ENCODE peak calls at places on chromosome 13, in seven cellular contexts. H, E, C, J, X, I and N are unnamed samples.

GRCh38 chr13:29810145-29810742 is 40.2 kb downstream of the UBL3 start:
- DNase-seq in H (peak), E (no peak), C (no peak), J (no peak), X (no peak), I (no peak), N (no peak)

GRCh38 chr13:25689539-25689938 is 317.8 kb downstream of the ATP8A2 start:
- DNase-seq in H (no peak), E (no peak), C (no peak), J (no peak), X (no peak), I (no peak), N (no peak)

GRCh38 chr13:103639326-103639725 is 573.1 kb upstream of the SLC10A2 start:
- DNase-seq in H (no peak), E (no peak), C (no peak), J (no peak), X (no peak), I (no peak), N (no peak)

GRCh38 chr13:34886987-34887386 is 55.1 kb upstream of the NBEA start:
- DNase-seq in H (no peak), E (no peak), C (no peak), J (no peak), X (no peak), I (no peak), N (no peak)

GRCh38 chr13:24827799-24828198 is 63.8 kb downstream of the RNF17 start:
- DNase-seq in H (no peak), E (no peak), C (no peak), J (no peak), X (no peak), I (no peak), N (no peak)

GRCh38 chr13:101452519-101453485 is at the start of gene ITGBL1:
- DNase-seq in H (peak), E (no peak), C (no peak), J (no peak), X (peak), I (no peak), N (no peak)

GRCh38 chr13:34748078-34748477 is 194.0 kb upstream of the NBEA start:
- DNase-seq in H (peak), E (no peak), C (no peak), J (no peak), X (peak), I (peak), N (no peak)

GRCh38 chr13:95301947-95302386 is 716 bp upstream of the ABCC4 start:
- DNase-seq in H (no peak), E (no peak), C (no peak), J (peak), X (no peak), I (no peak), N (no peak)

GRCh38 chr13:100530645-100531044 is 57.9 kb downstream of the GGACT start:
- DNase-seq in H (peak), E (no peak), C (no peak), J (no peak), X (no peak), I (no peak), N (no peak)

GRCh38 chr13:94335786-94336357 is 143.6 kb downstream of the DCT start:
- DNase-seq in H (peak), E (no peak), C (no peak), J (no peak), X (no peak), I (no peak), N (no peak)

GRCh38 chr13:74794582-74794981 is 660.4 kb upstream of the KLF12 start:
- DNase-seq in H (peak), E (no peak), C (no peak), J (no peak), X (peak), I (no peak), N (no peak)

GRCh38 chr13:19794552-19795143 is 11.9 kb upstream of the PSPC1 start:
- DNase-seq in H (no peak), E (no peak), C (no peak), J (no peak), X (no peak), I (no peak), N (no peak)

GRCh38 chr13:109922518-109922917 is 136.1 kb upstream of the IRS2 start:
- DNase-seq in H (peak), E (no peak), C (no peak), J (no peak), X (no peak), I (no peak), N (no peak)

GRCh38 chr13:30307194-30307965 is at the start of gene KATNAL1:
- DNase-seq in H (peak), E (peak), C (peak), J (peak), X (peak), I (peak), N (peak)

GRCh38 chr13:71672527-71672926 is 194.5 kb downstream of the DACH1 start:
- DNase-seq in H (peak), E (no peak), C (no peak), J (no peak), X (no peak), I (no peak), N (no peak)

GRCh38 chr13:71677114-71677513 is 189.9 kb downstream of the DACH1 start:
- DNase-seq in H (no peak), E (no peak), C (no peak), J (no peak), X (no peak), I (no peak), N (no peak)

GRCh38 chr13:71674776-71675352 is 192.1 kb downstream of the DACH1 start:
- DNase-seq in H (no peak), E (no peak), C (no peak), J (no peak), X (no peak), I (no peak), N (no peak)
- TF ChIP-seq CTCF in H (peak), E (no peak), C (no peak), J (peak), X (peak), I (no peak), N (no peak)

DNA sequence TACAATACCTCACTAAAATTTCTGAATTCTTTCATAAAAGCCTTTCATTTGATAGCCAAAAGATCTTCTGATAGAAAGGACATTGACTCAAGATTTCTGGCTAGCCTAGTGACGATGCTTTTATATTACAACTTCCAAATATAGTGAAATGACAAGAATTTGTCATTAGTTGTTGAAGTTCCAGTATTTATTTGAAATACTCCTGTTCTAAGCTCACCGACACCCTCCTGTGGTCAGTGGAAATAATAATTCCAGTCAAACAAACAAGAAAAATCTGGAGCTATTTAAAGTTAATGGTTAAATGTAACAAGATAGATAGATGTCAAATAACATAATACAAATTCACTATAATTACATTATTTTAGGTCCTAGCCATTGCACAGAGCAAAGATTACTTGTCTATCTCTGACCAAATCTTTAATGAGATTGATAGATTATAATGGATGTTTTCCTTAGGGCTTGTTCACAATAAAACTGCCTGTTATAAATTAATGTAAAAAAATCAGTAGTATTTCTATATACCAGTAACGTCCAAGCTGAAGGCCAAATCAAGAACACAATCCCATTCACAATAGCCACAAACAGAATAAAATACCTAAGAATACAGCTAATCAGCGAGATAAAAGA is 195.5 kb downstream of the RGCC start:
- DNase-seq in H (peak), E (peak), C (peak), J (peak), X (peak), I (no peak), N (no peak)
- TF ChIP-seq CTCF in H (peak), E (peak), C (peak), J (peak), X (peak), I (peak), N (no peak)

DNA sequence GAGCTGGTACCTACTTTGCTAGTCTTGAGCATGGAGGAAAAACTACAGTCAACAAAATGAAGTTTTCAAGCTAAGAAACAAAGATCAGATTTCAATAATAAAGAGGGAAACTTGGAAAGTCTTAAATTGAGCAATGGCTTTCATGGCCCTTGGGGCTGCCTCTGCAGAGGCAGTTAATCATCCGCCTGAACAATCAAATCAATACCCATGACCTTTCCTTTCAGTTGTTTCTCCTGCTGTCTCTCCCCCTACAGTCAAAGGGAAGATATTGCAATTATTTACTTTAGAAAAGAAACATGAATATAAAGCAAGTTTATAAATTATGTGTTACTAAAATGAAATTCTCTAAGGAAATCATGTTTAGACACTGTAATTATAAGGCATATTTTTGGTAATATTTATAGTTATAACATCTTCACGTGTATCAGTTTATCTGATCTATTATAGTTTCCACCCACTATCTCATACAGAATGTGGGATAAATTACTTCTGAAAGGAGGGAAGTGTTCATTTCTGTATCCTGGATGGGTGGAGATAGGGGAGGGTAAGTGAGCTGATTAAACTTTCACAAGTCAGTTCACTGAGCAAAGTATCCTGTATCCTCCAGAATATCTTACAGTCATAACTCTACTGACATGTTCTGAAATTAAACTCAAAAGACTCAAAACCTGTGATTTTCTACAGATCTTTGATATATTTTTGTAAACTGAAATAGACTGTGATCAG is 72.4 kb upstream of the TSC22D1 start:
- DNase-seq in H (peak), E (no peak), C (no peak), J (no peak), X (no peak), I (no peak), N (no peak)
- TF ChIP-seq CTCF in H (peak), E (peak), C (peak), J (peak), X (peak), I (peak), N (no peak)

DNA sequence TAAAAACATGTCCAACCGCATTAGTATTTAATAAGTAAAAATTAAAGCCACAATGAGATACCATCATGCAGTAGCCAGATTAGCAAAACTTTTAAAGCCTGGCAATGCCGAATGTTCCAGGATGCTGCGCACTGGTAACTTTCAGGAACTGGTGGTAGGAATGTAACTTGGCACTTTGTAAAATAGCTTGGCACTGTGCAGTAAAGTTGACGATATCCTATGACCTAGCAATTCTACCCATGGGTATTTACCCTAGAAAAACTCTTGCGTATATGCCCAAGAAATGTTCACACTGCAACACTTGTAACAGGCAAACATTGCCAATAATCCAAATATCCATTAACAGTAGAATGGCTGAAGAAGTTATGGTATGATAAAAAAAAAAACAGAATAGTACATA is 97.7 kb downstream of the SPACA7 start:
- DNase-seq in H (no peak), E (no peak), C (no peak), J (no peak), X (no peak), I (no peak), N (no peak)
- TF ChIP-seq CTCF in H (no peak), E (no peak), C (no peak), J (no peak), X (no peak), I (no peak), N (no peak)

DNA sequence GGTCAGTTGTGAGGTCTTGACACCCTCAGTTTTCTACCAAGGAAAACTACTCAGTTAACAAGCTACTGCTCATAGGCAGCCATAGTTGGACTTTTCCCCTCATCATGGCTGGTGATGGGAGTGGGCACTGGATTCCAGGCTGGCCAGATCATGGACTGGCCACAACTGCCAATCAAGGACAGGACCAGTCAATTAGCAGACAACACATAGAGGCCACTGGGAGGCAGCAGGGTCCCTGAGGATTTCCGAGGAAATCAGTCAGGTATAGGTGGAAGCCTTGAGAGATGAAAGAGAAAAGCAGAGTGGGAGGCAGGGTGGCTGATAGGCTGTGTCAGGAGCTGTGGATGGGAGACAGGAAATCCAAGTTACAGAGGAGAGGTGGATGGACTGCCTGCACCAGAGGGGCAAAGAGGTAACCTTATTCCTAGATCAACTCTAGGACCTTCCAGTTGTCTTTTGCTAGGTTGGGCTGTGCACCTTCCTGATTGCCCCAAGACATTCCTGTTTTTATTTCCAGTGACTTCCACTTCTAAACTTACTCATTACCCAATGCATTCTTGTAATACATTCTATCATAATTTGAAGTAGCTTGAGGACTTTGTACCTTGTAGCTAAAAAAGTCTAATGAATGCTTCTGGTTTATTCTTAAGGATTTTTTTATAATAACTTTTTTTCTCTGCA is 361.8 kb downstream of the KCNRG start:
- DNase-seq in H (no peak), E (no peak), C (no peak), J (peak), X (no peak), I (no peak), N (no peak)
- TF ChIP-seq CTCF in H (peak), E (no peak), C (no peak), J (peak), X (no peak), I (no peak), N (no peak)

DNA sequence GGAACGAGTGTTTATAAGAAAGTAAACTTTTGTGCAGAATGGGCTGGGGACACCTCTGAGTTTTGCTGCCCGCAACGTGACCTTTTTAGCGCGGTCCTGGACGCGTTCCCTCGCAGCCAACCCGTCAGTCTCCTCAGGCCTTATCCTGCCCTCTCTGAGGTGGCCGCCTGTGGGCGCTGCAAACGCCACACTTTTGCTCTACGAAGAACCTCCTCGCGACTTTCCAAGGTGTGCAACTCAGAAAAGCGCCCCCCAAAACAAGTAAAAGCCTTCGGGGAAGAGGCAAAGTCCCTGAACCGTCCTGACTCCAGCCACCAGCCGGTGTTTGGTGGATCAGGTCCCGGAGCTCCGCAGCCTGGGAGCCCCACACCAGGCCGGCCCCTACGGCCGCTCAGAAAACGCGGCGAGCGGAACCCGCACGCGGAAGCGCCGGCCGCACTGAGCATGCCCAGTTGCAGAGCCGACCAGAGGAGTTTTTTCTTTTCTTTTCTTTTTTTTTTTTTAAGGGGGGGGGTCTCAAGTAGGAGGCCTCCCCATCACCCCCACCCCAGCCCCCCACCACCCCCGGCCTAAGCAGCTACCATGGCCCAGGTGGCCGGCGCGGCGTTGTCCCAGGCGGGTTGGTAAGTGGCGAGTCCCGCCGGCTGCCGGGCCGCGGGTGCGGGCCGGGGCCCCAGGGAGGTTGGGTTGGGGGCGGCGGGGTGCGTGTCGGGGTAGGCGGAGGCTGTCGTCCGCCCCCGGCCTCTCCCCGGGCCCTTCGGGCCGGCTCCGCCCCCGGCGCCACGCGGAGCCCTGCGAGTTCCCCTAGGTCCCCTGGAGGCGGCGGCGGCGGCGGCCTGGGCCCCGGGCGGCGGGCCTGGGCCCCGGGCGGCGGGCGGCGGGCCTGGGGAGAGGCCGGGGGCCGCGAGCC is at the start of gene TDRD3:
- DNase-seq in H (peak), E (peak), C (peak), J (peak), X (peak), I (peak), N (peak)
- TF ChIP-seq CTCF in H (peak), E (peak), C (peak), J (peak), X (peak), I (peak), N (peak)

DNA sequence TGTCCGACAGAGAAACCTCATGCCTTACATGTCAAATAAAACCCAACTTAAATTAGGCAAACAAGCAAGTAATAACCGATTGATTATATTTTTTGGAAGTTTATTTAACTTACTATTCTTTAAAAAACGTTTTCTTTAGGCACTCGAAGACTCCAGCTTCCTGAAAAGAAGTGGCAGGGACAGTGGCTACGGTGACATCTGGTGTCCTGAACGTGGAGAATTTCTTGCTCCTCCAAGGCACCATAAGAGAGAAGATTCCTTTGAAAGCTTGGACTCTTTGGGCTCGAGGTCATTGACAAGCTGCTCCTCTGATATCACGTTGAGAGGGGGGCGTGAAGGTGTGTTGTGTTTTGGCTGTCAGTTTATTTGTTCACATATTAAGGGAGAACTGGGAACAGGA is 164.4 kb downstream of the LMO7 start:
- DNase-seq in H (no peak), E (no peak), C (no peak), J (no peak), X (no peak), I (no peak), N (no peak)
- TF ChIP-seq CTCF in H (no peak), E (no peak), C (no peak), J (peak), X (no peak), I (no peak), N (no peak)

DNA sequence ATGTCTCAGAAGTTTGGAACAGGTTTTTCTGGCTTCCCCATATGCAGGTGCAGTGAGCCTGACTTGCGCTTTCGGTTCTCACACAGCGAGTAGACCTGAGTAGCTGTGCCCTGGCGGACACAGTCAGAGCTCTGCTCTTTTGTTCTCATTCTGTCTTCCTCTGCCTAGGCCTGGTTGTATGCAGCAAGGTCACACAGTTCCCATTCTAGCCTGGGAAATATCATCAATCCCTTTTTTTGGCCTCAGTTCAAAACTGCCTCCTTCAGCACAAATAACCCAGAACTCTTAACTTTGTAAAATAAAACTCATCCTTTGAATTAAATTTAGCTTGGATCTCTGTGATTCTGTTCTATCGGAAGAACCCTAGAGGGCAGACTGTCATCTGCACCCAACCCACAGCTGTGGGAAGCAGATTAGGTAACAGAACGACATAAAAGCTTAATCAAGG is 10.2 kb downstream of the OXGR1 start:
- DNase-seq in H (peak), E (no peak), C (no peak), J (peak), X (no peak), I (peak), N (no peak)
- TF ChIP-seq CTCF in H (peak), E (peak), C (no peak), J (peak), X (no peak), I (peak), N (no peak)

GRCh38 chr13:20796791-20797513 is 23.2 kb upstream of the EEF1AKMT1 start:
- DNase-seq in H (peak), E (no peak), C (no peak), J (no peak), X (no peak), I (no peak), N (no peak)
- TF ChIP-seq CTCF in H (no peak), E (no peak), C (no peak), J (no peak), X (no peak), I (no peak), N (no peak)